ENCODE peak calls at places on chromosome 7, in ten cellular contexts. P is ovary, T is lower lobe of right lung, B is AG09309, S is heart left ventricle, L is prostate gland, D is dorsolateral prefrontal cortex, A is pancreas, R is thoracic aorta, V is kidney epithelial cell. F is an unnamed sample.

GRCh38 chr7:116934580-116934979 is 18.7 kb upstream of the ST7 start:
- DNase-seq in P (no peak), T (no peak), B (no peak), S (no peak), L (no peak), D (no peak), A (no peak), R (no peak), V (no peak), F (no peak)

GRCh38 chr7:29565186-29565540 is 1.5 kb downstream of the PRR15 start:
- DNase-seq in P (peak), T (no peak), B (no peak), S (no peak), L (no peak), D (no peak), A (no peak), R (no peak), V (no peak), F (peak)

GRCh38 chr7:80870806-80871205 is 48.0 kb downstream of the SEMA3C start:
- DNase-seq in P (no peak), T (no peak), B (no peak), S (no peak), L (no peak), D (no peak), A (no peak), R (no peak), V (no peak), F (no peak)

GRCh38 chr7:80918406-80918805 is 445 bp downstream of the SEMA3C start:
- DNase-seq in P (no peak), T (no peak), B (no peak), S (no peak), L (peak), D (no peak), A (no peak), R (no peak), V (no peak), F (no peak)

GRCh38 chr7:55006499-55006898 is 12.3 kb upstream of the EGFR start:
- DNase-seq in P (no peak), T (no peak), B (no peak), S (no peak), L (no peak), D (no peak), A (no peak), R (no peak), V (no peak), F (no peak)

GRCh38 chr7:2626498-2627117 is 5.2 kb upstream of the TTYH3 start:
- DNase-seq in P (peak), T (no peak), B (peak), S (peak), L (no peak), D (no peak), A (no peak), R (no peak), V (no peak), F (no peak)

GRCh38 chr7:36278767-36279171 is 110.9 kb upstream of the ANLN start:
- DNase-seq in P (no peak), T (no peak), B (peak), S (no peak), L (peak), D (no peak), A (no peak), R (no peak), V (peak), F (no peak)

GRCh38 chr7:146146866-146147265 is 30.3 kb downstream of the CNTNAP2 start:
- DNase-seq in P (no peak), T (no peak), B (peak), S (no peak), L (no peak), D (no peak), A (no peak), R (no peak), V (no peak), F (no peak)

GRCh38 chr7:27180431-27181175 is 4.4 kb downstream of the HOXA11 start:
- DNase-seq in P (no peak), T (no peak), B (no peak), S (no peak), L (no peak), D (peak), A (no peak), R (no peak), V (no peak), F (no peak)

GRCh38 chr7:55120074-55120473 is 101.3 kb downstream of the EGFR start:
- DNase-seq in P (no peak), T (no peak), B (no peak), S (no peak), L (no peak), D (no peak), A (no peak), R (no peak), V (no peak), F (no peak)

GRCh38 chr7:113159746-113160339 is 41.5 kb upstream of the SMIM30 start:
- DNase-seq in P (no peak), T (no peak), B (peak), S (no peak), L (no peak), D (no peak), A (peak), R (no peak), V (peak), F (no peak)

GRCh38 chr7:5699467-5699866 is 82.0 kb downstream of the RNF216 start:
- DNase-seq in P (no peak), T (no peak), B (no peak), S (no peak), L (no peak), D (no peak), A (no peak), R (no peak), V (no peak), F (no peak)

GRCh38 chr7:142871260-142872105 is 14.1 kb downstream of the TRPV6 start:
- DNase-seq in P (no peak), T (no peak), B (no peak), S (no peak), L (no peak), D (no peak), A (no peak), R (no peak), V (no peak), F (no peak)

GRCh38 chr7:79332091-79332490 is 121.4 kb downstream of the MAGI2 start:
- DNase-seq in P (no peak), T (no peak), B (no peak), S (no peak), L (no peak), D (no peak), A (no peak), R (no peak), V (no peak), F (no peak)

GRCh38 chr7:142345817-142346216 is 88.0 kb upstream of the PRSS58 start:
- DNase-seq in P (no peak), T (no peak), B (no peak), S (no peak), L (no peak), D (no peak), A (no peak), R (no peak), V (no peak), F (no peak)

GRCh38 chr7:158811461-158811860 is 17.8 kb downstream of the ESYT2 start:
- DNase-seq in P (peak), T (no peak), B (peak), S (no peak), L (no peak), D (no peak), A (peak), R (no peak), V (peak), F (peak)

GRCh38 chr7:151191544-151191943 is 4.5 kb upstream of the ASB10 start:
- DNase-seq in P (no peak), T (no peak), B (no peak), S (no peak), L (no peak), D (no peak), A (no peak), R (no peak), V (no peak), F (no peak)
- TF ChIP-seq CTCF in P (no peak), T (no peak), B (no peak), S (no peak), L (no peak), D (no peak), A (no peak), R (no peak), V (no peak), F (no peak)

DNA sequence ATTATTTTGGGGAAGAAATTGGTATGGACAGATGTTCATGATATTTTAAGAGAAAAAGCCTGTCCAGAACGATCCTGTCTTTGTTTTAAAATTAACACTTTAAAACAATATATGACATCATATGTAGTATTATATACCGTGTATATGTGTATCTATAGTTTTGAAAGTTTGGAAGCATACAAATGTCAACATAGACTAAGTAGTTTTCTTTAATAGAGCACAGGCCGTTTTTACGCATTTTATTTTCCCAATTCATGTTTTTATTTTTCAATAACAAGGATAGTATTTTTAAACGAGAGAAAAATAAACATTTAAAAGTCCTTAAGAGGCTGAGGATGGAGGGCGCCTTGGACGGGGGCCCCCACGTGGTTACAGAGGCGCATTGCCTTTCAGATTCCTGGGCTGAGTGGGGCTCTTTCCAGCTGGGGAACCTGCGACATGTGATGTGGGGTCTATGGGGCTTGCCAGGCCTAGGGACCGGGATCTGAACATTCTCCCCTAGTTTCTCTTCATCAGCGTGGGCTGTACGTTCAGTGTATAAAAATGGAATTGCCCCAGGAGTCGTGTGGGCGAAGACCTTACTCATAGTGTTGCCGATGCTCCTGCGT is 127.8 kb upstream of the ZNF746 start:
- DNase-seq in P (peak), T (peak), B (no peak), S (peak), L (peak), D (peak), A (peak), R (peak), V (peak), F (no peak)
- H3K4me3 ChIP-seq in P (peak), T (peak), B (peak), S (peak), L (peak), D (peak), A (peak), R (peak), V (no peak), F (peak)

DNA sequence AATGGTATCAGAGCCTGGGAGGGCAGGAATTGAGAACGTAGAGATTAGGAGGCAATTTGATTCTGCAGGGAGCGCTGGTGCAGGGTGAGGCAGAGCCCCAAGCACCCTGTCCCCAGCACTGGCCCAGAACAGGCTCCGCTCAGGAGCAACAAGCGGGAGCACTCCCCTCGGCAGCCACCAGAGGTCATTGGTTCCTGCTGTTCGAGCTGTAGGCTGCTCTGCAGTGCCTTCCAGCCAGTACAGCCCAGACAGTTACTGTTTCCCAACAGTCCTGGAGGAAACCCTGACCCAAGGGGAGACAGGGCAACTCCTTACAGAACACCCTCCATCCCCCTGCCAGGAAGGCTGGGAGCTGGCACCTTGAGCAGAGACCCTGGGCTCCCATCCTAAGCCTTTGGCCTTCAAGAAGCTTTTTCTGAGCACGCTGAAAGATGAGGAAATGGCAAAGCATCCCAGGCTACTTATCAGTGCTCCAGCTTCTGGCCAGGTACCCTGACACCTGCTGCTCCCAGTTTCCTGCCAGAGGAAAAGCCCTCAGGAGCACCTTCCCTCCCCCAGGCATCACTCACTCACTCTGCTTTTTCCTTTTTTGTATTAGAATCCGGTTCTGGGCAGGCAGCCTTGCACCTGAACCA is 71.2 kb upstream of the EFCAB10 start:
- DNase-seq in P (peak), T (peak), B (peak), S (peak), L (peak), D (peak), A (peak), R (peak), V (no peak), F (no peak)
- TF ChIP-seq CTCF in P (peak), T (peak), B (peak), S (peak), L (peak), D (peak), A (peak), R (peak), V (peak), F (peak)

GRCh38 chr7:130242198-130243014 is 24.3 kb upstream of the CPA2 start:
- DNase-seq in P (no peak), T (peak), B (no peak), S (peak), L (peak), D (no peak), A (peak), R (no peak), V (peak), F (no peak)
- H3K4me3 ChIP-seq in P (no peak), T (no peak), B (no peak), S (no peak), L (no peak), D (no peak), A (no peak), R (no peak), V (no peak), F (no peak)

GRCh38 chr7:124152859-124153692 is 120.2 kb upstream of the TMEM229A start:
- DNase-seq in P (no peak), T (no peak), B (no peak), S (no peak), L (no peak), D (no peak), A (no peak), R (no peak), V (no peak), F (peak)
- TF ChIP-seq CTCF in P (no peak), T (no peak), B (no peak), S (no peak), L (no peak), D (peak), A (no peak), R (no peak), V (peak), F (peak)

GRCh38 chr7:44882899-44883298 is 2.4 kb downstream of the PURB start:
- DNase-seq in P (no peak), T (no peak), B (no peak), S (no peak), L (no peak), D (no peak), A (no peak), R (no peak), V (no peak), F (no peak)

GRCh38 chr7:44880317-44881018 is 4.9 kb downstream of the PURB start:
- DNase-seq in P (no peak), T (no peak), B (no peak), S (no peak), L (no peak), D (no peak), A (no peak), R (no peak), V (no peak), F (no peak)

GRCh38 chr7:44883961-44884360 is 1.4 kb downstream of the PURB start:
- DNase-seq in P (no peak), T (no peak), B (no peak), S (no peak), L (no peak), D (no peak), A (no peak), R (no peak), V (no peak), F (no peak)

GRCh38 chr7:44881610-44882009 is 3.7 kb downstream of the PURB start:
- DNase-seq in P (no peak), T (no peak), B (no peak), S (no peak), L (no peak), D (no peak), A (no peak), R (no peak), V (no peak), F (no peak)

GRCh38 chr7:44881066-44881600 is 4.2 kb downstream of the PURB start:
- DNase-seq in P (no peak), T (no peak), B (no peak), S (no peak), L (no peak), D (no peak), A (no peak), R (no peak), V (no peak), F (no peak)
- H3K4me3 ChIP-seq in P (peak), T (peak), B (no peak), S (peak), L (peak), D (peak), A (no peak), R (peak), V (peak), F (no peak)

DNA sequence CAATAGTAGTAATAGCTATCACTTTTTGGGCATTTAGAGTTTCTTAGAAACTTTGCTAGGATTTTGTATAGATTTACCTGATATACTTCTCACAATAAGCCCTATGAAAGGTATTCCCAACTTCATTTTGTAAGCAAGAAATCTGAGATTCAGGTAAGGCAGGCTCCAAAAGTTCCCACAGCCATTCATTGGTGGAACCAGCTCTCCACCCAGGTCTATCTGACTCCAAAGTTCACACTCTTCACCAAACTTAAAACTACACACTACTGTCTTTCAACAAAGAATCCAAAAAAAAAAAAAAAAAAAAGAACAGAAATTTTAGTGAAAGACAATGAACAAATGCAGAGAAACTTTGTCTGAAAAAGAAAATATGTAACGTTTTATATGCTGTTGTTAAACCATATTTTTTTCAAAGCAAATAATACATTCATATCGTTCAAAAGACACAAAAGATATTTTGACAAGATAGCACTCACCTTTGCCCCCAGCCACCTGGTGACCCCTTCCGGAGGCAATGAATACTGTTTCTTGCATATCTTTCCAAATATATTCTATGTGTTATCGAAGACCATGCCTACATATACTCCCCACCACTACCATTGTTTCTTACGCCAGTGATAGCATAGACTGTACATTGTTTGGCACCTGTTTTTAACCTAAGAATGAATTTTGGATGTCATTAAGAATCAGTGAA is 108.2 kb downstream of the C1GALT1 start:
- DNase-seq in P (no peak), T (no peak), B (no peak), S (no peak), L (no peak), D (no peak), A (no peak), R (no peak), V (no peak), F (no peak)
- TF ChIP-seq CTCF in P (no peak), T (no peak), B (no peak), S (no peak), L (no peak), D (no peak), A (no peak), R (no peak), V (no peak), F (no peak)

DNA sequence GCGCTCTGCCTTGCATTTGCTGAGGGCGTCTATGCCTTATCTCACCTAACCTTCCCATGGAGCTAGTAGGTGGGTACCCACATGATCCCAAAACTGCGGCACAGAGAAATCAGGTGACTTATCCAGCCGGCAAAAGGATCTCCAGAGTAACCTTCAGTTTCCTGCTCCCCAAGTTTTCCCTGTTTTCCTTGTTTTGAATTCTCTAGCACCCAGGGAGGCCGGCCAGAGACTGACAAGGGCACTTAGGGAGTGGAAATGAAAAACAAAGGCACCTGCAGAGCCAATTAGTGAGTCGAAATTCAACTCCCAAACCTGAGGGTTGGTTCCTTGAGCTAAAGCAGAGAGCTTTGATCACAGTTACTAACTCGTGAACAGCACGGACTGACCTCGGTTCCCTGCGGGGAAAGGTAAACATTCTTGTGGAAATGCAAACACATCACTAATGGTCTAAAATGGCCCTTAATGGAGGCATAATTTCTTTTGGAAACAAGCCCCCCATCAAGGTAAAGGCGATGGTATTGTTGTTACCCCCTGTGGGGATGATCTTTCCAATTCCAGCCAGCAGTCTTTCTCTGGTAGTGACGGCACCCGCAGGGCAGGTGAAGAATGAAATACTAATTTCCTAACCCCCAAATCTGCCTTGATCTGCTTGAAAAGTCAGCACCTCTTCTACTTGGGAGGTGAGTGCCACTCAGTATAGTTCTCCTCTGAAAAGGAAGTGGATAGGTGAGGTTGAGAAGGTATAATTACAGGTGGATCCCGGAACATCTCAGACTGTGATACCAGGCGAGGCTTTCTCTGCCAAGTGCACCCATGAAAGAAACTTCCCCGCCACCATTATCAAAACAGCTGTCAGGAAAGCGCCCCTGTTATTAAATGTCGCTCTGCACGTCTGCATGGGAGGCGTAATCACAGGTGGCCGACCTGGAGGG is 365.6 kb upstream of the AUTS2 start:
- DNase-seq in P (no peak), T (no peak), B (no peak), S (no peak), L (no peak), D (no peak), A (no peak), R (no peak), V (no peak), F (no peak)
- H3K4me3 ChIP-seq in P (no peak), T (no peak), B (no peak), S (no peak), L (no peak), D (no peak), A (no peak), R (no peak), V (no peak), F (no peak)

DNA sequence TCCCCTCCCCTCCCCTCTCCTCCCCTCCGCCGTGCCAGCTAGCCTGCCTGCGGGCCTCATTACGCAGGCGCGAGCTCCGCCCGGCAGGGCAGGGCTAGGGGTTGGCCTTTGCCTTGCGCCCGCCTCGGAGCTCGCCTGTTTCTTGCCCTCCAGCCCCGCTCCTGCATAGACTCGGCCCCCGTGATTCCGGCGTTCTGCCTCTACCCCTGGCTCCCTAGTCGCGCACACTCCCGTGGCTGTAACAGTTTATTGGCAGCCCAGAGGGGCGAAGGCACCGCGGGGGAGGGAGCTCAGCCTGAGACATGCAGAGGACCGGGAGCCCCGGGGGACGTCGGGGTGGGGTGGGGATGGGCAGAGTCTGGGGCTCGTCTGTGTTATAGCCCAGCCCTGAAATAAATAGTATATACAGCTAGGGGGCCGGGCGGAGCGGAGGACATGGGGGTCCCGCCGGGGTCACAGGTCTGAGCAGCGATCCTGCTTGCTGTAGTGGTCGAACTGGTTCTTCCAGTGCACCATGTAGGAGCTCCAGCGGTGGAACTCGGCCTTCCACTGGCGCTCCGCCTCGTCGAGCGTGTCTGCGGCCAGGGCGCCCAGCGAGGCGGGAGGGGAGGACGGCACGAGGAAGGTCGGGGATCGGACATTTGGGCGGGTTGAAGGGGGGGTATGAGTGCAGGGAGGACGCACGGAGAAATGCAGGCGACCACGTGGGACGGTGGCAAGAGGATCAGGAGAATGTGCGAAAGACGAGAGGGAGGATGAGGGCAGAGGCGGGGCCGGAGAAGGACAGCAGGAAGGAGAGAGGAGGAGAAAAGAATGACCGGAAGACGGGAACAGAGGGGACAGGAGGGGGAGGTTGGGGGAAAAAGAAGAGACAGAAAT is 485 bp upstream of the UFSP1 start:
- DNase-seq in P (peak), T (peak), B (no peak), S (peak), L (peak), D (peak), A (peak), R (peak), V (peak), F (peak)
- TF ChIP-seq CTCF in P (peak), T (no peak), B (no peak), S (no peak), L (no peak), D (no peak), A (no peak), R (no peak), V (no peak), F (no peak)